ENCODE peak calls at places on chromosomes 4 and X, in nine cellular contexts. S, X, H, N, L, A, T, Z and P are unnamed samples.
A peak's percentile ranks its signal among the peaks of the same experiment; 100 is the strongest.

GRCh38 chr4:2417196-2417764 is 1.2 kb downstream of the ZFYVE28 start:
- DNase-seq in Z (no peak), L (no peak), A (peak; percentile 76), H (no peak), S (no peak), N (no peak), X (no peak), T (no peak), P (no peak)

GRCh38 chr4:114028071-114028470 is 48.6 kb upstream of the ARSJ start:
- DNase-seq in A (no peak), S (no peak), Z (no peak), T (no peak), N (no peak), L (no peak), H (no peak), X (no peak), P (no peak)

GRCh38 chrX:70168238-70169188 is 8.8 kb upstream of the DGAT2L6 start:
- DNase-seq in L (no peak), Z (no peak), S (no peak), X (no peak), A (no peak), N (peak; percentile 3), H (no peak), T (no peak), P (no peak)

GRCh38 chrX:23901805-23902204 is 5.9 kb downstream of the APOO start:
- DNase-seq in X (no peak), S (peak; percentile 50), L (peak; percentile 76), T (peak; percentile 39), N (peak; percentile 67), Z (peak; percentile 11), A (no peak), H (no peak), P (peak; percentile 49)

GRCh38 chr4:113825272-113825671 is 63.7 kb upstream of the CAMK2D start:
- DNase-seq in H (peak; percentile 0), A (no peak), S (no peak), X (no peak), L (no peak), T (no peak), N (no peak), Z (no peak), P (no peak)

GRCh38 chrX:140180585-140180984 is 215.3 kb upstream of the CXorf66 start:
- DNase-seq in X (no peak), H (no peak), T (no peak), L (peak; percentile 46), A (no peak), Z (no peak), N (no peak), S (no peak), P (peak; percentile 63)

GRCh38 chrX:130975947-130976346 is 72.9 kb upstream of the ENOX2 start:
- DNase-seq in S (peak; percentile 18), T (no peak), H (no peak), N (peak; percentile 31), A (no peak), X (no peak), Z (no peak), L (peak; percentile 1), P (no peak)

GRCh38 chrX:54178100-54178940 is 4.7 kb downstream of the FAM120C start:
- DNase-seq in T (no peak), S (no peak), X (no peak), Z (no peak), A (no peak), L (no peak), H (no peak), N (no peak), P (peak; percentile 41)

GRCh38 chr4:180281726-180282125 is 1961.5 kb upstream of the TENM3 start:
- DNase-seq in H (no peak), Z (no peak), L (no peak), N (no peak), S (no peak), X (no peak), T (no peak), A (no peak), P (no peak)

GRCh38 chr4:84379881-84380618 is 119.0 kb downstream of the NKX6-1 start:
- DNase-seq in H (no peak), S (no peak), Z (no peak), T (no peak), A (no peak), N (no peak), L (no peak), X (no peak), P (no peak)

GRCh38 chr4:658681-659667 is 15.1 kb downstream of the ATP5ME start:
- DNase-seq in A (peak; percentile 68), H (no peak), Z (no peak), T (no peak), N (no peak), S (no peak), X (peak; percentile 55), L (no peak), P (no peak)

GRCh38 chr4:23789765-23790164 is 100.1 kb downstream of the PPARGC1A start:
- DNase-seq in T (no peak), H (no peak), S (peak; percentile 47), A (peak; percentile 87), L (no peak), N (no peak), Z (no peak), X (no peak), P (no peak)

GRCh38 chr4:76989391-76990061 is 40.0 kb downstream of the SEPTIN11 start:
- DNase-seq in X (no peak), S (no peak), T (no peak), A (no peak), L (no peak), Z (no peak), N (no peak), H (peak; percentile 63), P (no peak)

GRCh38 chr4:147707892-147708672 is 23.8 kb upstream of the ARHGAP10 start:
- DNase-seq in X (no peak), N (peak; percentile 66), Z (peak; percentile 0), L (no peak), A (no peak), S (peak; percentile 69), H (peak; percentile 44), T (peak; percentile 68), P (no peak)

GRCh38 chrX:9765737-9766098 is at the start of gene GPR143:
- DNase-seq in T (no peak), N (no peak), H (no peak), Z (no peak), S (no peak), A (no peak), L (no peak), X (no peak), P (no peak)

GRCh38 chrX:9759340-9759739 is 6.3 kb downstream of the GPR143 start:
- DNase-seq in S (no peak), T (no peak), A (no peak), N (peak; percentile 26), Z (no peak), X (no peak), H (no peak), L (no peak), P (no peak)

GRCh38 chrX:9767375-9767774 is 1.7 kb upstream of the GPR143 start:
- DNase-seq in S (no peak), A (no peak), X (no peak), Z (no peak), H (no peak), N (no peak), L (no peak), T (no peak), P (no peak)

GRCh38 chrX:9770319-9770718 is 4.7 kb upstream of the GPR143 start:
- DNase-seq in T (no peak), Z (no peak), N (no peak), X (no peak), H (no peak), L (no peak), S (no peak), A (no peak), P (peak; percentile 26)

DNA sequence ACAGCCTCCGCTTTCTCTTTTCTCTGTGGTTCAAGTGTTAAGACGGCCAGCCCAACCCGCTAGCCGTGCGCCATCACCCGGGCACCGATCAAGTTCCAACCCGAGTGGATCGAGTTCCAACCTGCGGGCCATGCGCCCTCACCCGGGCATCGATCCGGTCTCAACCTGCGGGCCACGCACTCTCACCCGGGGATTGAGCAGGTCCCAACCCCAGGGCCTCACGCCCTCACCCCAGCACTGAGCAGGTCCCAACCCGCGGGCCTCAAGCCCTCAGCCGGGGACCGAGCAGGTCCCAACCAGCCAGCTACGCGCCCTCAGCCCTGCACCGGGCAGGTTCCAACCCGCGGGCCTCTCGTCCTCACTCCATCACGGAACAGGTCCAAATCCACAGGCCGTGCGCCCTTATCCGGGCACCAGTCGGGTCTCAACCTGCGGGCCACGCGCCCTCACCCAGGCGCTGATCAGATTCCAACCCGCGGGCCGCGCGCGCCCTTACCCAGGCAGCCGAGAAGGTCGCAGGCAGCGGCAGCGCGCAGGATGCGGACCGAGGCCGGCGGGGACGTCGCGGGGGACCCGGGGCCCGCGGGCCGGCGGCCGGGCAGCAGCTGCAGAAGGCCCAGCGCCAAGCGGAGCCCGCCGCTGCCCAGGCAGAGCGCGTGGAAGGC is 443 bp downstream of the GPR143 start:
- DNase-seq in L (no peak), X (no peak), S (no peak), A (peak; percentile 78), H (no peak), T (no peak), Z (no peak), N (no peak), P (no peak)
- H3K27ac ChIP-seq in L (no peak overlapping the region), X (no peak overlapping the region), S (no peak overlapping the region), A (no peak overlapping the region), H (no peak overlapping the region), T (no peak overlapping the region), Z (no peak overlapping the region), N (no peak overlapping the region), P (no peak overlapping the region)

DNA sequence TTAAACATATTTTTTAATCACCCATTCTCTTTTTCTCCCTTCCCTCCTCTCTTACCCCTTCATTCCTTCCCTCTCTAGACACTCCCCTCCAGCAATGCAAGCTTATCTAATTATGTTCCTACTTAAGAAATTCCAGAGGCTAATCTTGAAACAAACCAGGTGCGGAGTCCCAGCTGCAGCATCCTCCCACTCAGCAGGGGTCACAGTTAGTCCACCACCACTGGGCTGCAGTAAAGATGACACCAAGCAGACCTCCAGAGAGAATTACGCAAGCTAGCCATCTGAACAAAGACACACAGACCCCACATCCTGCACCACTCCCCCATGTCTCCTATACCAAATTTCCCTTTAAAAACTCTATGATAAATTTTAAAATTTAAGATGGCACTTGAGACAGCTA is 13.9 kb upstream of the SEC24B start:
- DNase-seq in L (no peak), Z (no peak), X (no peak), S (no peak), A (no peak), T (no peak), H (no peak), N (no peak), P (no peak)
- H3K27ac ChIP-seq in L (no peak overlapping the region), Z (no peak overlapping the region), X (no peak overlapping the region), S (no peak overlapping the region), A (no peak overlapping the region), T (no peak overlapping the region), H (no peak overlapping the region), N (no peak overlapping the region), P (no peak overlapping the region)

GRCh38 chrX:52933976-52934703 is 24.2 kb downstream of the FAM156A start:
- DNase-seq in T (no peak), H (no peak), S (no peak), N (no peak), Z (no peak), L (no peak), A (no peak), X (no peak), P (no peak)
- H3K27ac ChIP-seq in T (peak overlapping the region; percentile 93), H (peak overlapping the region; percentile 95), S (peak overlapping the region; percentile 22), N (peak overlapping the region; percentile 84), Z (peak overlapping the region; percentile 96), L (peak overlapping the region; percentile 92), A (peak overlapping the region; percentile 96), X (peak overlapping the region; percentile 94), P (peak overlapping the region; percentile 86)

DNA sequence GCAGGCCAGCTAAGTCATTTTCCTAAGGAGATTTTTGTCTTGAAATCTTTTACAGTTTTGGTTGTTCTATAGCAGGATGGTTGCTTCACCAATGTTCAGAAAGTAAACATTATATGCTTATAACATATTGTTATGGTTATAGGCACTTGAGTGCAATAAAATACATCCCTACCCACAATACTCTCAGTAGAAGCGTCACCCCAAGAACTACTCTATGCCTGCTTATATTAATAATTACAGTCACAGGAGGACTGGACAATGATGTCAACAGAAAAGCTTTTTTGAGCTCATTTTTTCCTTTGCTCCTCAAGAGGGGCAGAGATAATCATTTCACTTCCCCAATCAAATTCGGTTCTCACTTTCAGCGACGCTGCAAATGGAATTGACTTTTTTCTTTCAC is 25.1 kb upstream of the SGMS2 start:
- DNase-seq in T (no peak), S (no peak), X (no peak), L (no peak), N (no peak), A (no peak), H (no peak), Z (no peak), P (no peak)
- H3K27ac ChIP-seq in T (no peak overlapping the region), S (no peak overlapping the region), X (no peak overlapping the region), L (no peak overlapping the region), N (no peak overlapping the region), A (no peak overlapping the region), H (no peak overlapping the region), Z (no peak overlapping the region), P (no peak overlapping the region)